ENCODE peak calls at places on chromosome 1, in ten cellular contexts. One of them, this sample, is unnamed.

GRCh38 chr1:8460132-8460544 is 142.2 kb downstream of the SLC45A1 start:
- DNase-seq in glutamatergic neuron: no peak
- DNase-seq in epithelial cell of esophagus: no peak
- DNase-seq in CD8-positive, alpha-beta T cell: no peak
- DNase-seq in stimulated activated CD4-positive, alpha-beta T cell treated with anti-CD3 and anti-CD28 coated beads, TNF-alpha, amount 100 ng/mL, for 24 hours: no peak
- DNase-seq in AG09319: no peak
- DNase-seq in non-pigmented ciliary epithelial cell: no peak
- DNase-seq in tibial nerve: no peak
- DNase-seq in Calu3: no peak
- DNase-seq in body of pancreas: no peak
- DNase-seq in this sample: no peak

GRCh38 chr1:161082996-161083742 is 6.2 kb downstream of the NECTIN4 start:
- DNase-seq in glutamatergic neuron: peak
- DNase-seq in epithelial cell of esophagus: peak
- DNase-seq in CD8-positive, alpha-beta T cell: no peak
- DNase-seq in stimulated activated CD4-positive, alpha-beta T cell treated with anti-CD3 and anti-CD28 coated beads, TNF-alpha, amount 100 ng/mL, for 24 hours: no peak
- DNase-seq in AG09319: peak
- DNase-seq in non-pigmented ciliary epithelial cell: peak
- DNase-seq in tibial nerve: peak
- DNase-seq in Calu3: peak
- DNase-seq in body of pancreas: peak
- DNase-seq in this sample: no peak

GRCh38 chr1:166638137-166638536 is 201.1 kb upstream of the POGK start:
- DNase-seq in glutamatergic neuron: no peak
- DNase-seq in epithelial cell of esophagus: no peak
- DNase-seq in CD8-positive, alpha-beta T cell: no peak
- DNase-seq in stimulated activated CD4-positive, alpha-beta T cell treated with anti-CD3 and anti-CD28 coated beads, TNF-alpha, amount 100 ng/mL, for 24 hours: no peak
- DNase-seq in AG09319: no peak
- DNase-seq in non-pigmented ciliary epithelial cell: no peak
- DNase-seq in tibial nerve: no peak
- DNase-seq in Calu3: no peak
- DNase-seq in body of pancreas: no peak
- DNase-seq in this sample: no peak

GRCh38 chr1:48160486-48161132 is 61.9 kb upstream of the SLC5A9 start:
- DNase-seq in glutamatergic neuron: no peak
- DNase-seq in epithelial cell of esophagus: no peak
- DNase-seq in CD8-positive, alpha-beta T cell: no peak
- DNase-seq in stimulated activated CD4-positive, alpha-beta T cell treated with anti-CD3 and anti-CD28 coated beads, TNF-alpha, amount 100 ng/mL, for 24 hours: no peak
- DNase-seq in AG09319: no peak
- DNase-seq in non-pigmented ciliary epithelial cell: no peak
- DNase-seq in tibial nerve: no peak
- DNase-seq in Calu3: no peak
- DNase-seq in body of pancreas: no peak
- DNase-seq in this sample: no peak

GRCh38 chr1:9058465-9058864 is 11.0 kb downstream of the SLC2A5 start:
- DNase-seq in glutamatergic neuron: no peak
- DNase-seq in epithelial cell of esophagus: no peak
- DNase-seq in CD8-positive, alpha-beta T cell: no peak
- DNase-seq in stimulated activated CD4-positive, alpha-beta T cell treated with anti-CD3 and anti-CD28 coated beads, TNF-alpha, amount 100 ng/mL, for 24 hours: no peak
- DNase-seq in AG09319: no peak
- DNase-seq in non-pigmented ciliary epithelial cell: no peak
- DNase-seq in tibial nerve: no peak
- DNase-seq in Calu3: no peak
- DNase-seq in body of pancreas: peak
- DNase-seq in this sample: no peak

GRCh38 chr1:15326691-15327530 is 79.9 kb downstream of the FHAD1 start:
- DNase-seq in glutamatergic neuron: no peak
- DNase-seq in epithelial cell of esophagus: no peak
- DNase-seq in CD8-positive, alpha-beta T cell: no peak
- DNase-seq in stimulated activated CD4-positive, alpha-beta T cell treated with anti-CD3 and anti-CD28 coated beads, TNF-alpha, amount 100 ng/mL, for 24 hours: no peak
- DNase-seq in AG09319: peak
- DNase-seq in non-pigmented ciliary epithelial cell: no peak
- DNase-seq in tibial nerve: no peak
- DNase-seq in Calu3: no peak
- DNase-seq in body of pancreas: peak
- DNase-seq in this sample: no peak

GRCh38 chr1:15940110-15941043 is 35.5 kb downstream of the ZBTB17 start:
- DNase-seq in glutamatergic neuron: no peak
- DNase-seq in epithelial cell of esophagus: no peak
- DNase-seq in CD8-positive, alpha-beta T cell: no peak
- DNase-seq in stimulated activated CD4-positive, alpha-beta T cell treated with anti-CD3 and anti-CD28 coated beads, TNF-alpha, amount 100 ng/mL, for 24 hours: no peak
- DNase-seq in AG09319: no peak
- DNase-seq in non-pigmented ciliary epithelial cell: no peak
- DNase-seq in tibial nerve: no peak
- DNase-seq in Calu3: no peak
- DNase-seq in body of pancreas: no peak
- DNase-seq in this sample: no peak

GRCh38 chr1:207651583-207651982 is 6.7 kb downstream of the CR1L start:
- DNase-seq in glutamatergic neuron: no peak
- DNase-seq in epithelial cell of esophagus: no peak
- DNase-seq in CD8-positive, alpha-beta T cell: no peak
- DNase-seq in stimulated activated CD4-positive, alpha-beta T cell treated with anti-CD3 and anti-CD28 coated beads, TNF-alpha, amount 100 ng/mL, for 24 hours: no peak
- DNase-seq in AG09319: no peak
- DNase-seq in non-pigmented ciliary epithelial cell: no peak
- DNase-seq in tibial nerve: no peak
- DNase-seq in Calu3: no peak
- DNase-seq in body of pancreas: no peak
- DNase-seq in this sample: no peak

GRCh38 chr1:161702250-161702649 is 4.8 kb upstream of the FCRLA start:
- DNase-seq in glutamatergic neuron: no peak
- DNase-seq in epithelial cell of esophagus: no peak
- DNase-seq in CD8-positive, alpha-beta T cell: no peak
- DNase-seq in stimulated activated CD4-positive, alpha-beta T cell treated with anti-CD3 and anti-CD28 coated beads, TNF-alpha, amount 100 ng/mL, for 24 hours: no peak
- DNase-seq in AG09319: no peak
- DNase-seq in non-pigmented ciliary epithelial cell: no peak
- DNase-seq in tibial nerve: no peak
- DNase-seq in Calu3: peak
- DNase-seq in body of pancreas: no peak
- DNase-seq in this sample: no peak

GRCh38 chr1:175003521-175003920 is 3.8 kb downstream of the CACYBP start:
- DNase-seq in glutamatergic neuron: no peak
- DNase-seq in epithelial cell of esophagus: no peak
- DNase-seq in CD8-positive, alpha-beta T cell: no peak
- DNase-seq in stimulated activated CD4-positive, alpha-beta T cell treated with anti-CD3 and anti-CD28 coated beads, TNF-alpha, amount 100 ng/mL, for 24 hours: no peak
- DNase-seq in AG09319: no peak
- DNase-seq in non-pigmented ciliary epithelial cell: no peak
- DNase-seq in tibial nerve: no peak
- DNase-seq in Calu3: no peak
- DNase-seq in body of pancreas: no peak
- DNase-seq in this sample: no peak

GRCh38 chr1:164559342-164560070 is 522 bp downstream of the PBX1 start:
- DNase-seq in glutamatergic neuron: peak
- DNase-seq in epithelial cell of esophagus: peak
- DNase-seq in CD8-positive, alpha-beta T cell: no peak
- DNase-seq in stimulated activated CD4-positive, alpha-beta T cell treated with anti-CD3 and anti-CD28 coated beads, TNF-alpha, amount 100 ng/mL, for 24 hours: no peak
- DNase-seq in AG09319: no peak
- DNase-seq in non-pigmented ciliary epithelial cell: no peak
- DNase-seq in tibial nerve: peak
- DNase-seq in Calu3: peak
- DNase-seq in body of pancreas: peak
- DNase-seq in this sample: no peak

GRCh38 chr1:225692517-225692879 is 39.6 kb upstream of the ENAH start:
- DNase-seq in glutamatergic neuron: no peak
- DNase-seq in epithelial cell of esophagus: no peak
- DNase-seq in CD8-positive, alpha-beta T cell: no peak
- DNase-seq in stimulated activated CD4-positive, alpha-beta T cell treated with anti-CD3 and anti-CD28 coated beads, TNF-alpha, amount 100 ng/mL, for 24 hours: no peak
- DNase-seq in AG09319: no peak
- DNase-seq in non-pigmented ciliary epithelial cell: no peak
- DNase-seq in tibial nerve: no peak
- DNase-seq in Calu3: no peak
- DNase-seq in body of pancreas: no peak
- DNase-seq in this sample: no peak

GRCh38 chr1:14390816-14391215 is 207.7 kb upstream of the KAZN start:
- DNase-seq in glutamatergic neuron: no peak
- DNase-seq in epithelial cell of esophagus: no peak
- DNase-seq in CD8-positive, alpha-beta T cell: no peak
- DNase-seq in stimulated activated CD4-positive, alpha-beta T cell treated with anti-CD3 and anti-CD28 coated beads, TNF-alpha, amount 100 ng/mL, for 24 hours: no peak
- DNase-seq in AG09319: no peak
- DNase-seq in non-pigmented ciliary epithelial cell: no peak
- DNase-seq in tibial nerve: no peak
- DNase-seq in Calu3: no peak
- DNase-seq in body of pancreas: no peak
- DNase-seq in this sample: no peak

GRCh38 chr1:45864124-45864721 is 60.8 kb downstream of the MAST2 start:
- DNase-seq in glutamatergic neuron: no peak
- DNase-seq in epithelial cell of esophagus: peak
- DNase-seq in CD8-positive, alpha-beta T cell: no peak
- DNase-seq in stimulated activated CD4-positive, alpha-beta T cell treated with anti-CD3 and anti-CD28 coated beads, TNF-alpha, amount 100 ng/mL, for 24 hours: no peak
- DNase-seq in AG09319: no peak
- DNase-seq in non-pigmented ciliary epithelial cell: no peak
- DNase-seq in tibial nerve: no peak
- DNase-seq in Calu3: no peak
- DNase-seq in body of pancreas: no peak
- DNase-seq in this sample: no peak

GRCh38 chr1:221418346-221418745 is 323.5 kb downstream of the DUSP10 start:
- DNase-seq in glutamatergic neuron: no peak
- DNase-seq in epithelial cell of esophagus: peak
- DNase-seq in CD8-positive, alpha-beta T cell: no peak
- DNase-seq in stimulated activated CD4-positive, alpha-beta T cell treated with anti-CD3 and anti-CD28 coated beads, TNF-alpha, amount 100 ng/mL, for 24 hours: no peak
- DNase-seq in AG09319: no peak
- DNase-seq in non-pigmented ciliary epithelial cell: no peak
- DNase-seq in tibial nerve: no peak
- DNase-seq in Calu3: no peak
- DNase-seq in body of pancreas: no peak
- DNase-seq in this sample: no peak

GRCh38 chr1:30704765-30705509 is 18.4 kb downstream of the MATN1 start:
- DNase-seq in glutamatergic neuron: no peak
- DNase-seq in epithelial cell of esophagus: no peak
- DNase-seq in CD8-positive, alpha-beta T cell: no peak
- DNase-seq in stimulated activated CD4-positive, alpha-beta T cell treated with anti-CD3 and anti-CD28 coated beads, TNF-alpha, amount 100 ng/mL, for 24 hours: no peak
- DNase-seq in AG09319: no peak
- DNase-seq in non-pigmented ciliary epithelial cell: no peak
- DNase-seq in tibial nerve: no peak
- DNase-seq in Calu3: no peak
- DNase-seq in body of pancreas: no peak
- DNase-seq in this sample: no peak

GRCh38 chr1:65688215-65688566 is 104.5 kb upstream of the PDE4B start:
- DNase-seq in glutamatergic neuron: no peak
- DNase-seq in epithelial cell of esophagus: no peak
- DNase-seq in CD8-positive, alpha-beta T cell: no peak
- DNase-seq in stimulated activated CD4-positive, alpha-beta T cell treated with anti-CD3 and anti-CD28 coated beads, TNF-alpha, amount 100 ng/mL, for 24 hours: no peak
- DNase-seq in AG09319: no peak
- DNase-seq in non-pigmented ciliary epithelial cell: no peak
- DNase-seq in tibial nerve: no peak
- DNase-seq in Calu3: no peak
- DNase-seq in body of pancreas: no peak
- DNase-seq in this sample: no peak

GRCh38 chr1:61012365-61012764 is 70.0 kb upstream of the NFIA start:
- DNase-seq in glutamatergic neuron: no peak
- DNase-seq in epithelial cell of esophagus: no peak
- DNase-seq in CD8-positive, alpha-beta T cell: no peak
- DNase-seq in stimulated activated CD4-positive, alpha-beta T cell treated with anti-CD3 and anti-CD28 coated beads, TNF-alpha, amount 100 ng/mL, for 24 hours: no peak
- DNase-seq in AG09319: no peak
- DNase-seq in non-pigmented ciliary epithelial cell: no peak
- DNase-seq in tibial nerve: no peak
- DNase-seq in Calu3: no peak
- DNase-seq in body of pancreas: no peak
- DNase-seq in this sample: no peak

GRCh38 chr1:47578862-47579419 is 141.1 kb downstream of the FOXD2 start:
- DNase-seq in glutamatergic neuron: peak
- DNase-seq in epithelial cell of esophagus: no peak
- DNase-seq in CD8-positive, alpha-beta T cell: no peak
- DNase-seq in stimulated activated CD4-positive, alpha-beta T cell treated with anti-CD3 and anti-CD28 coated beads, TNF-alpha, amount 100 ng/mL, for 24 hours: no peak
- DNase-seq in AG09319: no peak
- DNase-seq in non-pigmented ciliary epithelial cell: no peak
- DNase-seq in tibial nerve: peak
- DNase-seq in Calu3: no peak
- DNase-seq in body of pancreas: no peak
- DNase-seq in this sample: no peak

GRCh38 chr1:92479587-92479986 is 7.1 kb downstream of the GFI1 start:
- DNase-seq in glutamatergic neuron: no peak
- DNase-seq in epithelial cell of esophagus: no peak
- DNase-seq in CD8-positive, alpha-beta T cell: no peak
- DNase-seq in stimulated activated CD4-positive, alpha-beta T cell treated with anti-CD3 and anti-CD28 coated beads, TNF-alpha, amount 100 ng/mL, for 24 hours: no peak
- DNase-seq in AG09319: no peak
- DNase-seq in non-pigmented ciliary epithelial cell: no peak
- DNase-seq in tibial nerve: no peak
- DNase-seq in Calu3: no peak
- DNase-seq in body of pancreas: no peak
- DNase-seq in this sample: no peak

GRCh38 chr1:172450524-172450885 is 6.6 kb upstream of the PIGC start:
- DNase-seq in glutamatergic neuron: no peak
- DNase-seq in epithelial cell of esophagus: no peak
- DNase-seq in CD8-positive, alpha-beta T cell: no peak
- DNase-seq in stimulated activated CD4-positive, alpha-beta T cell treated with anti-CD3 and anti-CD28 coated beads, TNF-alpha, amount 100 ng/mL, for 24 hours: no peak
- DNase-seq in AG09319: no peak
- DNase-seq in non-pigmented ciliary epithelial cell: no peak
- DNase-seq in tibial nerve: no peak
- DNase-seq in Calu3: peak
- DNase-seq in body of pancreas: peak
- DNase-seq in this sample: no peak

GRCh38 chr1:234504969-234505773 is 26.2 kb upstream of the TARBP1 start:
- DNase-seq in glutamatergic neuron: no peak
- DNase-seq in epithelial cell of esophagus: no peak
- DNase-seq in CD8-positive, alpha-beta T cell: no peak
- DNase-seq in stimulated activated CD4-positive, alpha-beta T cell treated with anti-CD3 and anti-CD28 coated beads, TNF-alpha, amount 100 ng/mL, for 24 hours: no peak
- DNase-seq in AG09319: no peak
- DNase-seq in non-pigmented ciliary epithelial cell: no peak
- DNase-seq in tibial nerve: no peak
- DNase-seq in Calu3: no peak
- DNase-seq in body of pancreas: no peak
- DNase-seq in this sample: no peak

GRCh38 chr1:193988885-193989284 is 802.5 kb upstream of the B3GALT2 start:
- DNase-seq in glutamatergic neuron: no peak
- DNase-seq in epithelial cell of esophagus: no peak
- DNase-seq in CD8-positive, alpha-beta T cell: no peak
- DNase-seq in stimulated activated CD4-positive, alpha-beta T cell treated with anti-CD3 and anti-CD28 coated beads, TNF-alpha, amount 100 ng/mL, for 24 hours: no peak
- DNase-seq in AG09319: no peak
- DNase-seq in non-pigmented ciliary epithelial cell: no peak
- DNase-seq in tibial nerve: no peak
- DNase-seq in Calu3: no peak
- DNase-seq in body of pancreas: no peak
- DNase-seq in this sample: no peak

GRCh38 chr1:240705584-240705983 is 93.6 kb upstream of the GREM2 start:
- DNase-seq in glutamatergic neuron: no peak
- DNase-seq in epithelial cell of esophagus: no peak
- DNase-seq in CD8-positive, alpha-beta T cell: no peak
- DNase-seq in stimulated activated CD4-positive, alpha-beta T cell treated with anti-CD3 and anti-CD28 coated beads, TNF-alpha, amount 100 ng/mL, for 24 hours: no peak
- DNase-seq in AG09319: no peak
- DNase-seq in non-pigmented ciliary epithelial cell: no peak
- DNase-seq in tibial nerve: no peak
- DNase-seq in Calu3: no peak
- DNase-seq in body of pancreas: no peak
- DNase-seq in this sample: no peak

GRCh38 chr1:109516872-109517271 is 7.3 kb upstream of the AMIGO1 start:
- DNase-seq in glutamatergic neuron: no peak
- DNase-seq in epithelial cell of esophagus: peak
- DNase-seq in CD8-positive, alpha-beta T cell: no peak
- DNase-seq in stimulated activated CD4-positive, alpha-beta T cell treated with anti-CD3 and anti-CD28 coated beads, TNF-alpha, amount 100 ng/mL, for 24 hours: no peak
- DNase-seq in AG09319: no peak
- DNase-seq in non-pigmented ciliary epithelial cell: no peak
- DNase-seq in tibial nerve: no peak
- DNase-seq in Calu3: no peak
- DNase-seq in body of pancreas: no peak
- DNase-seq in this sample: no peak

GRCh38 chr1:102902045-102902444 is 206.3 kb downstream of the COL11A1 start:
- DNase-seq in glutamatergic neuron: no peak
- DNase-seq in epithelial cell of esophagus: peak
- DNase-seq in CD8-positive, alpha-beta T cell: no peak
- DNase-seq in stimulated activated CD4-positive, alpha-beta T cell treated with anti-CD3 and anti-CD28 coated beads, TNF-alpha, amount 100 ng/mL, for 24 hours: no peak
- DNase-seq in AG09319: no peak
- DNase-seq in non-pigmented ciliary epithelial cell: peak
- DNase-seq in tibial nerve: no peak
- DNase-seq in Calu3: no peak
- DNase-seq in body of pancreas: no peak
- DNase-seq in this sample: no peak

GRCh38 chr1:78500529-78500928 is 9.8 kb downstream of the PTGFR start:
- DNase-seq in glutamatergic neuron: no peak
- DNase-seq in epithelial cell of esophagus: no peak
- DNase-seq in CD8-positive, alpha-beta T cell: no peak
- DNase-seq in stimulated activated CD4-positive, alpha-beta T cell treated with anti-CD3 and anti-CD28 coated beads, TNF-alpha, amount 100 ng/mL, for 24 hours: no peak
- DNase-seq in AG09319: no peak
- DNase-seq in non-pigmented ciliary epithelial cell: no peak
- DNase-seq in tibial nerve: no peak
- DNase-seq in Calu3: no peak
- DNase-seq in body of pancreas: no peak
- DNase-seq in this sample: no peak

GRCh38 chr1:23478896-23479790 is 4.8 kb downstream of the ASAP3 start:
- DNase-seq in glutamatergic neuron: no peak
- DNase-seq in epithelial cell of esophagus: no peak
- DNase-seq in CD8-positive, alpha-beta T cell: no peak
- DNase-seq in stimulated activated CD4-positive, alpha-beta T cell treated with anti-CD3 and anti-CD28 coated beads, TNF-alpha, amount 100 ng/mL, for 24 hours: no peak
- DNase-seq in AG09319: peak
- DNase-seq in non-pigmented ciliary epithelial cell: no peak
- DNase-seq in tibial nerve: peak
- DNase-seq in Calu3: peak
- DNase-seq in body of pancreas: peak
- DNase-seq in this sample: no peak

This sample was measured in activated B cell treated with CpG ODN at 0.5 μM for 24 hours.